ENCODE peak calls at places on chromosome 2, in four cellular contexts. G is K562, W is A549, C is HepG2. P is an unnamed sample.

GRCh38 chr2:96532641-96533291 is 3.8 kb upstream of the ARID5A start:
- DNase-seq in C (no peak), W (no peak), G (no peak), P (no peak)

GRCh38 chr2:219560037-219560892 is 11.1 kb downstream of the OBSL1 start:
- DNase-seq in W (peak; percentile 47), C (no peak), G (peak; percentile 64), P (peak; percentile 90)

GRCh38 chr2:65366595-65367125 is 65.7 kb downstream of the SPRED2 start:
- DNase-seq in G (peak; percentile 61), W (peak; percentile 96), C (peak; percentile 77), P (no peak)

GRCh38 chr2:152036611-152037469 is 62.0 kb downstream of the CACNB4 start:
- DNase-seq in W (peak; percentile 42), G (peak; percentile 63), C (peak; percentile 73), P (peak; percentile 66)

GRCh38 chr2:113910110-113910717 is 20.3 kb downstream of the ACTR3 start:
- DNase-seq in W (no peak), G (no peak), C (no peak), P (no peak)

GRCh38 chr2:219567131-219567530 is 4.2 kb downstream of the OBSL1 start:
- DNase-seq in C (no peak), W (no peak), G (no peak), P (no peak)

GRCh38 chr2:218679119-218679518 is 7.2 kb downstream of the STK36 start:
- DNase-seq in G (peak; percentile 24), C (no peak), W (no peak), P (no peak)

GRCh38 chr2:188050716-188051115 is 241.0 kb upstream of the GULP1 start:
- DNase-seq in G (no peak), C (no peak), W (no peak), P (no peak)

GRCh38 chr2:236507393-236508085 is 62.1 kb upstream of the ACKR3 start:
- DNase-seq in C (no peak), G (peak; percentile 14), W (no peak), P (peak; percentile 90)

GRCh38 chr2:33242845-33243244 is 233.6 kb upstream of the RASGRP3 start:
- DNase-seq in W (no peak), G (no peak), C (no peak), P (no peak)
- H3K4me2 ChIP-seq in W (peak overlapping the region; percentile 15), G (no peak overlapping the region), C (no peak overlapping the region), P (peak overlapping the region; percentile 32)

GRCh38 chr2:217166241-217166640 is 306.4 kb upstream of the TNP1 start:
- DNase-seq in W (no peak), C (peak; percentile 46), G (peak; percentile 18), P (peak; percentile 30)
- TF ChIP-seq CHD2 in W (no peak), C (no peak), G (no peak), P (no peak)

GRCh38 chr2:74025971-74026612 is 41.4 kb downstream of the TET3 start:
- DNase-seq in G (no peak), W (no peak), C (no peak), P (no peak)
- H3K4me2 ChIP-seq in G (peak overlapping the region; percentile 43), W (no peak overlapping the region), C (peak overlapping the region; percentile 11), P (no peak overlapping the region)

GRCh38 chr2:131031431-131031841 is 61.8 kb downstream of the FAM168B start:
- DNase-seq in C (no peak), W (no peak), G (no peak), P (no peak)

GRCh38 chr2:131030478-131030971 is 62.7 kb downstream of the FAM168B start:
- DNase-seq in W (no peak), C (no peak), G (no peak), P (peak; percentile 80)

GRCh38 chr2:131029812-131030211 is 63.4 kb downstream of the FAM168B start:
- DNase-seq in W (no peak), G (no peak), C (no peak), P (no peak)

GRCh38 chr2:131026914-131027313 is 66.3 kb downstream of the FAM168B start:
- DNase-seq in C (no peak), W (no peak), G (no peak), P (no peak)

DNA sequence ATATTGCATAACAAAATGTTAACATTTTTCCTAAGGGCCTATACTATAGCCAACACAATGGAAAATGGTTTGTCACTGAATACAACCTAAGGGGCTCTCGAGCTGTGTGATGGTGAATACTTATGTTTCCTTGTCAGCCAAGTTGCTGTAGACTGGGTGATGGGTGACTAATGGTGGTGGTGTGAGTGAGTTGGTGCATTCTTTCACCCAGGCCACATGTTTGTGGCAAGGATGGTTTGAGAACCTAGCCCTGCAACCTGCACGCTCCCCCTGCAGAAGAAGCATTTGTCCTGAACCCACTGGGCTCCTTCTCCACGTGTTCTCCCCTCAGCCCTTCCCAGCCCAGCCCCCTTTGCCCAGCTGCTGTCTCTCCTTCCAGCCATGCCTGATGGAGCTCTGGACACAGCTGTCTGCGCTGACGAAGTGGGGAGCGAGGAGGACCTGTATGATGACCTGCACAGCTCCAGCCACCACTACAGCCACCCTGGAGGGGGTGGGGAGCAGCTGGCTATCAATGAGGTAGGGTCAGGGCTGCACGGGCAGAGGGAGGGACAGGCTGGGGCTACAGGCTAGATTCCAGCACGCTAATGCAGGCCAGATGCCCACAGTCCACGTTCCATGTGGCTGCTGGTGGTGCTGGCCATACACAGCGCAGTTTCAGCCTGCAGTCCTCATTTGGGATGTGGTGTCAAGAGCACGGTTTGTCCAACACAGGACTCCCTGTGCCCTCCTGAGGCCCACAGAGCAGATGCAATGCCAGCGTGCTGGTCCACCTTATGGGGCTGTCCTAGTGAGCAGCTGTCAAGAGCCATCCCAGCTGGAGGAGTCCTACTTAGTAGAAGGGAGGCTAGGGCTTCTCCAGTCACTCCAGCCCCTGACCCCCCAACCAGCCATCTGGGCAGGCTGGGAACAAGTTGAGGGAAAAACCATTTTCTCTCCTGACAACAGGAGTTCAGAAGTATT is 65.4 kb downstream of the FAM168B start:
- DNase-seq in C (no peak), G (no peak), W (no peak), P (no peak)
- TF ChIP-seq CHD2 in C (no peak), G (no peak), W (no peak), P (no peak)

DNA sequence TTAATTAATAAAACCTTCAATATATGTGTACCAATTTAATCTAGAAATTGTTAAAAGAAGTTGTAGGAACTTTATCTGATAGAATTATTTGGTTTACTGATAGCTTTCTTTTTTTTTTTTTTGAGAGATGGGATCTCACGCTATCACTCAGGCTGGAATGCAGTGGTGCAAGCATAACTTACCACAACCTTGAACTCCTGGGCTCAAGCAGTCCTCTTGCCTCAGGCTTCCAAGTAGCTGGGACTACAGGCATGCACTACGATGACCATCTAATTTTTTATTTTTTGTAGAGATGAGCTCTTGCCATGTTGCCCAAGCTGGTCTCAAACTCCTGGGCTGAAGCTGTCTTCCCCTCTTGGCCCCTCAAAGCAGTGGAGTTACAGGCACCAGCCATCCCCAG is 66.8 kb downstream of the CCDC138 start:
- DNase-seq in C (peak; percentile 52), W (no peak), G (no peak), P (no peak)
- H3K4me2 ChIP-seq in C (no peak overlapping the region), W (no peak overlapping the region), G (no peak overlapping the region), P (no peak overlapping the region)

DNA sequence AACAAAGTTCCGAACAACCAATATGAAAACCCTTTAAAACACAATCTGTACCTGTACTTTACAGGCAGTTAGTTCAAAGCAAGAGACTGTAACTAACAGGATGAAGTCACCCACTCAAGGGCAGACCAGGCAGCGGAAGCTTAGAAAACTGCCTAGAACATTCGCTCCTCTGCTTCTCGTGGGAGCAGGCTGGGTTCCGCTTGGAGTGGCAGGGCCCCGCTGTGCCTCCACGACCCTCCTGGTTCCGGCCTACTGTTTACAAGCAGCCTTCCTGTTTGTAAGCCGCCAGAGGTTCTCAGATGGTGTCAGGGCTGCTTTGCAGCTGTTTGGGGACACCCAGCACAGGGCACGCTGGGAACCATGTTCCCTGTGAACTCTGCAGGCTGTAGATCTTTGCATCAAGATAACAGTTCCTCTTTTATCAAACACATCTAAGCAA is 31.3 kb downstream of the CIB4 start:
- DNase-seq in G (no peak), W (no peak), C (no peak), P (no peak)
- TF ChIP-seq CHD2 in G (no peak), W (no peak), C (no peak), P (no peak)

GRCh38 chr2:182229288-182229687 is 197.5 kb downstream of the PDE1A start:
- DNase-seq in W (no peak), C (no peak), G (no peak), P (no peak)
- H3K4me2 ChIP-seq in W (no peak overlapping the region), C (no peak overlapping the region), G (no peak overlapping the region), P (peak overlapping the region; percentile 44)

P was measured in SK-N-SH.